ENCODE peak calls at places on chromosomes 16 and 17, in nine cellular contexts. Q, R, P, B, X, J, W, S and G are unnamed samples.
A peak's percentile ranks its signal among the peaks of the same experiment; 100 is the strongest.

GRCh38 chr16:3938843-3939624 is 58.5 kb upstream of the CREBBP start:
- DNase-seq in W (peak; percentile 53), Q (no peak), X (peak; percentile 73), S (peak; percentile 88), R (peak; percentile 94), B (peak; percentile 42), J (peak; percentile 35), P (peak; percentile 66), G (peak; percentile 47)

GRCh38 chr17:80295146-80295545 is 34.5 kb downstream of the RNF213 start:
- DNase-seq in W (no peak), Q (no peak), J (no peak), S (no peak), B (no peak), P (no peak), R (no peak), X (no peak), G (no peak)

GRCh38 chr16:86789621-86790051 is 211.3 kb downstream of the FOXL1 start:
- DNase-seq in R (no peak), Q (no peak), W (no peak), P (no peak), J (no peak), X (no peak), B (no peak), S (no peak), G (no peak)

GRCh38 chr17:55228683-55229192 is 36.0 kb upstream of the HLF start:
- DNase-seq in B (no peak), S (no peak), J (no peak), W (no peak), X (no peak), Q (no peak), P (no peak), R (no peak), G (no peak)

GRCh38 chr17:60618080-60618479 is 18.1 kb downstream of the PPM1D start:
- DNase-seq in J (no peak), P (no peak), Q (no peak), R (no peak), S (no peak), W (no peak), B (no peak), X (no peak), G (no peak)

GRCh38 chr16:10558746-10559641 is 21.4 kb downstream of the EMP2 start:
- DNase-seq in X (no peak), W (no peak), J (peak; percentile 42), Q (peak; percentile 47), B (no peak), R (no peak), S (peak; percentile 49), P (no peak), G (no peak)

GRCh38 chr17:66518677-66519076 is 216.3 kb downstream of the PRKCA start:
- DNase-seq in P (no peak), X (no peak), S (no peak), R (no peak), B (no peak), Q (peak; percentile 63), J (no peak), W (no peak), G (no peak)

GRCh38 chr17:27379863-27380533 is 76.2 kb upstream of the KSR1 start:
- DNase-seq in J (peak; percentile 39), B (no peak), P (no peak), R (no peak), X (no peak), Q (peak; percentile 63), S (no peak), W (no peak), G (no peak)

GRCh38 chr16:81551141-81551808 is 106.7 kb downstream of the CMIP start:
- DNase-seq in S (no peak), Q (no peak), B (no peak), W (no peak), P (no peak), R (peak; percentile 59), X (no peak), J (no peak), G (no peak)

GRCh38 chr17:48223945-48224344 is 116.4 kb downstream of the SNX11 start:
- DNase-seq in R (no peak), X (no peak), P (no peak), W (no peak), S (no peak), Q (no peak), B (no peak), J (no peak), G (no peak)

GRCh38 chr16:85187002-85187401 is 74.7 kb upstream of the CIBAR2 start:
- DNase-seq in S (no peak), J (no peak), R (no peak), W (no peak), X (no peak), P (no peak), Q (peak; percentile 24), B (no peak), G (no peak)

GRCh38 chr16:76204249-76204648 is 73.0 kb upstream of the CNTNAP4 start:
- DNase-seq in Q (no peak), X (no peak), W (no peak), J (no peak), P (no peak), S (no peak), B (no peak), R (no peak), G (no peak)

GRCh38 chr17:70295732-70296131 is 126.4 kb downstream of the KCNJ2 start:
- DNase-seq in S (no peak), R (no peak), P (no peak), B (no peak), Q (peak; percentile 33), X (no peak), W (no peak), J (no peak), G (no peak)

GRCh38 chr17:20262116-20262977 is 205.0 kb downstream of the LGALS9B start:
- DNase-seq in R (no peak), S (no peak), W (no peak), J (no peak), Q (no peak), X (no peak), B (no peak), P (no peak), G (no peak)

GRCh38 chr17:44933824-44934744 is 13.5 kb downstream of the KIF18B start:
- DNase-seq in Q (no peak), S (no peak), W (no peak), X (no peak), B (no peak), R (no peak), P (no peak), J (no peak), G (no peak)

GRCh38 chr16:81997738-81998137 is 13.5 kb downstream of the SDR42E1 start:
- DNase-seq in P (no peak), Q (no peak), S (peak; percentile 85), B (no peak), W (no peak), X (no peak), R (peak; percentile 65), J (no peak), G (no peak)

GRCh38 chr16:88489163-88489721 is 36.2 kb downstream of the ZFPM1 start:
- DNase-seq in J (peak; percentile 52), Q (no peak), R (no peak), S (no peak), X (no peak), W (no peak), B (no peak), P (no peak), G (no peak)

GRCh38 chr16:30184430-30185140 is 1.2 kb downstream of the CORO1A start:
- DNase-seq in Q (no peak), W (peak; percentile 23), S (no peak), R (no peak), X (peak; percentile 48), J (peak; percentile 40), B (peak; percentile 39), P (peak; percentile 31), G (peak; percentile 24)

GRCh38 chr17:5793899-5794298 is 209.6 kb upstream of the NLRP1 start:
- DNase-seq in W (no peak), X (no peak), S (no peak), Q (peak; percentile 3), J (no peak), R (no peak), B (no peak), P (no peak), G (no peak)

GRCh38 chr16:84087461-84088151 is 29.1 kb downstream of the MBTPS1 start:
- DNase-seq in P (no peak), B (no peak), J (no peak), W (no peak), X (no peak), Q (no peak), S (no peak), R (no peak), G (no peak)

GRCh38 chr16:56163938-56164337 is 27.4 kb upstream of the GNAO1 start:
- DNase-seq in R (no peak), J (no peak), W (no peak), B (no peak), P (no peak), Q (no peak), S (no peak), X (no peak), G (no peak)